ENCODE peak calls at places on chromosomes 16 and 17, in ten cellular contexts. C is H1, L is hepatocyte, E is PC-3, S is fibroblast of lung, Z is HCT116, O is IMR-90, H is OCI-LY7, T is neural progenitor cell, K is mammary epithelial cell. R is an unnamed sample.

GRCh38 chr17:49779730-49780220 is 8.7 kb upstream of the KAT7 start:
- DNase-seq in K (peak; percentile 81), C (no peak), Z (peak; percentile 34), E (peak; percentile 83), T (peak; percentile 15), H (peak; percentile 61), S (peak; percentile 98), L (peak; percentile 57), O (peak; percentile 84), R (peak; percentile 56)

GRCh38 chr16:4846503-4846900 is 586 bp downstream of the GLYR1 start:
- DNase-seq in E (peak; percentile 18), K (peak; percentile 65), T (peak; percentile 72), H (peak; percentile 55), S (peak; percentile 66), C (no peak), Z (no peak), O (peak; percentile 55), L (peak; percentile 80), R (peak; percentile 35)

GRCh38 chr17:76716146-76716833 is 5.5 kb upstream of the MXRA7 start:
- DNase-seq in E (no peak), H (no peak), O (peak; percentile 99), C (no peak), S (peak; percentile 100), L (peak; percentile 75), K (peak; percentile 94), T (no peak), Z (no peak), R (no peak)

GRCh38 chr17:12122091-12122490 is 101.4 kb downstream of the MAP2K4 start:
- DNase-seq in K (no peak), O (no peak), E (no peak), Z (no peak), L (no peak), S (no peak), C (no peak), H (no peak), T (no peak), R (no peak)

GRCh38 chr16:4160663-4161436 is 44.6 kb upstream of the ADCY9 start:
- DNase-seq in O (no peak), S (no peak), C (no peak), T (no peak), L (no peak), Z (no peak), H (no peak), K (no peak), E (no peak), R (no peak)

GRCh38 chr16:23424292-23424958 is 28.6 kb downstream of the COG7 start:
- DNase-seq in C (no peak), T (no peak), O (peak; percentile 33), E (peak; percentile 84), H (no peak), S (peak; percentile 37), Z (no peak), L (no peak), K (peak; percentile 87), R (no peak)

GRCh38 chr16:48556913-48557351 is 53.0 kb downstream of the N4BP1 start:
- DNase-seq in K (peak; percentile 60), H (no peak), Z (peak; percentile 24), L (no peak), C (no peak), S (peak; percentile 86), E (peak; percentile 67), O (peak; percentile 89), T (no peak), R (no peak)

GRCh38 chr17:77965354-77965753 is 6.9 kb downstream of the TNRC6C start:
- DNase-seq in O (no peak), K (no peak), L (no peak), S (no peak), H (no peak), C (no peak), E (no peak), T (no peak), Z (no peak), R (no peak)

GRCh38 chr17:42273474-42274272 is 2.5 kb downstream of the STAT5B start:
- DNase-seq in Z (no peak), O (no peak), E (no peak), L (no peak), H (no peak), C (no peak), K (no peak), S (no peak), T (no peak), R (no peak)

GRCh38 chr17:42271277-42271922 is 4.8 kb downstream of the STAT5B start:
- DNase-seq in Z (no peak), E (no peak), T (no peak), C (no peak), K (no peak), H (no peak), O (no peak), L (no peak), S (no peak), R (no peak)

GRCh38 chr17:42274273-42274542 is 2.0 kb downstream of the STAT5B start:
- DNase-seq in K (no peak), T (no peak), S (no peak), H (no peak), Z (no peak), O (no peak), E (no peak), C (no peak), L (no peak), R (no peak)

GRCh38 chr17:42272162-42272561 is 4.0 kb downstream of the STAT5B start:
- DNase-seq in C (no peak), O (no peak), K (no peak), S (no peak), E (no peak), Z (no peak), L (no peak), T (no peak), H (no peak), R (no peak)

GRCh38 chr17:42272576-42272975 is 3.6 kb downstream of the STAT5B start:
- DNase-seq in K (no peak), C (no peak), H (no peak), Z (no peak), E (no peak), T (no peak), L (no peak), O (no peak), S (no peak), R (no peak)
- H4K20me1 ChIP-seq in K (no peaks in the 10 kb centered on the region), C (no peaks in the 10 kb centered on the region), H (peaks cover 23% of the 10 kb centered on the region), Z (no peaks in the 10 kb centered on the region), E (no peaks in the 10 kb centered on the region), T (peaks cover 63% of the 10 kb centered on the region), L (no peaks in the 10 kb centered on the region), O (peaks cover 36% of the 10 kb centered on the region), S (no peaks in the 10 kb centered on the region), R (no peaks in the 10 kb centered on the region)

GRCh38 chr17:66492500-66493123 is 190.2 kb downstream of the PRKCA start:
- DNase-seq in T (no peak), S (peak; percentile 64), C (no peak), L (no peak), O (no peak), E (no peak), K (no peak), Z (no peak), H (no peak), R (no peak)
- H4K20me1 ChIP-seq in T (no peaks in the 10 kb centered on the region), S (no peaks in the 10 kb centered on the region), C (no peaks in the 10 kb centered on the region), L (no peaks in the 10 kb centered on the region), O (peaks cover 11% of the 10 kb centered on the region), E (no peaks in the 10 kb centered on the region), K (no peaks in the 10 kb centered on the region), Z (no peaks in the 10 kb centered on the region), H (no peaks in the 10 kb centered on the region), R (no peaks in the 10 kb centered on the region)

GRCh38 chr17:81109957-81110356 is 55.4 kb upstream of the PVALEF start:
- DNase-seq in O (no peak), H (no peak), L (no peak), Z (no peak), S (peak; percentile 28), E (no peak), C (no peak), T (no peak), K (no peak), R (no peak)
- H4K20me1 ChIP-seq in O (no peaks in the 10 kb centered on the region), H (no peaks in the 10 kb centered on the region), L (no peaks in the 10 kb centered on the region), Z (no peaks in the 10 kb centered on the region), S (no peaks in the 10 kb centered on the region), E (no peaks in the 10 kb centered on the region), C (no peaks in the 10 kb centered on the region), T (peaks cover 4% of the 10 kb centered on the region), K (no peaks in the 10 kb centered on the region), R (peaks cover 2% of the 10 kb centered on the region)

GRCh38 chr17:72517413-72518237 is 396.8 kb downstream of the SOX9 start:
- DNase-seq in S (peak; percentile 45), O (no peak), H (no peak), T (no peak), K (no peak), Z (no peak), C (no peak), E (no peak), L (no peak), R (no peak)

GRCh38 chr17:72516772-72517399 is 396.1 kb downstream of the SOX9 start:
- DNase-seq in K (no peak), E (no peak), H (no peak), C (no peak), O (no peak), Z (no peak), T (peak; percentile 48), L (peak; percentile 46), S (peak; percentile 63), R (peak; percentile 72)

GRCh38 chr17:72518810-72519597 is 398.2 kb downstream of the SOX9 start:
- DNase-seq in H (no peak), L (peak; percentile 87), T (no peak), E (peak; percentile 86), S (peak; percentile 32), C (no peak), Z (no peak), K (no peak), O (no peak), R (peak; percentile 98)

GRCh38 chr17:72519598-72519936 is 398.7 kb downstream of the SOX9 start:
- DNase-seq in L (no peak), O (no peak), Z (no peak), H (no peak), C (no peak), S (no peak), T (no peak), E (no peak), K (no peak), R (no peak)

DNA sequence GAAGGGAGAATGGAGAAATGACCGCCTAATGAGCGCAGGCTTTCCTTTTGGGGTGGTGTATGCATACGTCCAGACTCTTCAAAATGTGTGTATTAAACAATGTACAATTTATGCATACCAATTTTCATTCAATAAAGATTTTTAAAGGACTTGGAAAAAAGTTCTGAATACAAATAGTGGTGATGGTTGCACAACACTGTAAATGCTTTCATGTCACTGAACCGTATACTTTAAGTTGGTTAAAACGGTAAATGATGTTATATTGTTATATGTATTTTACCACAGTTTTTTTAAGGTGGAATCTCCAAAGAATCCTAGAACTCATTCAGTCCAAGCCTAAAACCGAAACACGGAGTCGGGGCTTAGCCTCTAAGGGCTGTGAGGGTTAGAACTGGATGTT is 397.5 kb downstream of the SOX9 start:
- DNase-seq in O (no peak), L (no peak), E (no peak), H (no peak), T (no peak), S (no peak), K (no peak), Z (no peak), C (no peak), R (no peak)
- H4K20me1 ChIP-seq in O (no peaks in the 10 kb centered on the region), L (no peaks in the 10 kb centered on the region), E (no peaks in the 10 kb centered on the region), H (no peaks in the 10 kb centered on the region), T (no peaks in the 10 kb centered on the region), S (no peaks in the 10 kb centered on the region), K (peaks cover 18% of the 10 kb centered on the region), Z (no peaks in the 10 kb centered on the region), C (no peaks in the 10 kb centered on the region), R (peaks cover 16% of the 10 kb centered on the region)